ENCODE peak calls at places on chromosomes 7 and 10, in six cellular contexts. E is endothelial cell, P is spleen, Y is brain microvascular endothelial cell, V is epithelial cell of esophagus, S is neural crest cell. I is an unnamed sample.
A peak's percentile ranks its signal among the peaks of the same experiment; 100 is the strongest.

GRCh38 chr10:79082631-79083581 is 14.1 kb downstream of the ZMIZ1 start:
- DNase-seq in E (no peak), P (peak; percentile 82), Y (peak; percentile 32), V (no peak), S (no peak), I (no peak)

GRCh38 chr7:4712371-4713182 is 30.5 kb downstream of the FOXK1 start:
- DNase-seq in E (no peak), P (no peak), Y (peak; percentile 63), V (peak; percentile 58), S (no peak), I (no peak)

GRCh38 chr7:16564909-16565426 is 38.3 kb downstream of the LRRC72 start:
- DNase-seq in E (no peak), P (no peak), Y (peak; percentile 18), V (peak; percentile 59), S (no peak), I (peak; percentile 10)

GRCh38 chr10:59903871-59904270 is 2.5 kb downstream of the CCDC6 start:
- DNase-seq in E (no peak), P (no peak), Y (no peak), V (no peak), S (no peak), I (no peak)

GRCh38 chr10:93701903-93702277 is 502 bp downstream of the FRA10AC1 start:
- DNase-seq in E (no peak), P (no peak), Y (peak; percentile 17), V (peak; percentile 57), S (no peak), I (peak; percentile 16)

GRCh38 chr7:151168022-151168786 is 710 bp upstream of the GBX1 start:
- DNase-seq in E (peak; percentile 75), P (no peak), Y (no peak), V (peak; percentile 32), S (peak; percentile 53), I (no peak)

GRCh38 chr7:96253441-96253840 is 68.5 kb downstream of the SLC25A13 start:
- DNase-seq in E (no peak), P (no peak), Y (no peak), V (no peak), S (no peak), I (no peak)

GRCh38 chr10:123621910-123622309 is 44.2 kb upstream of the GPR26 start:
- DNase-seq in E (no peak), P (no peak), Y (no peak), V (no peak), S (no peak), I (no peak)

GRCh38 chr7:103540986-103541385 is 95.0 kb upstream of the SLC26A5 start:
- DNase-seq in E (no peak), P (no peak), Y (no peak), V (no peak), S (no peak), I (no peak)

GRCh38 chr7:114856625-114857024 is 65.3 kb upstream of the MDFIC start:
- DNase-seq in E (no peak), P (no peak), Y (no peak), V (peak; percentile 33), S (no peak), I (no peak)

GRCh38 chr7:151866761-151867650 is 9.9 kb downstream of the PRKAG2 start:
- DNase-seq in E (no peak), P (peak; percentile 57), Y (no peak), V (no peak), S (no peak), I (no peak)

GRCh38 chr7:65354263-65354662 is 19.4 kb upstream of the ZNF92 start:
- DNase-seq in E (no peak), P (no peak), Y (no peak), V (no peak), S (no peak), I (no peak)

GRCh38 chr10:79274279-79275104 is 72.8 kb upstream of the PPIF start:
- DNase-seq in E (no peak), P (no peak), Y (no peak), V (peak; percentile 67), S (no peak), I (no peak)

GRCh38 chr10:126175586-126176258 is 212.6 kb downstream of the ADAM12 start:
- DNase-seq in E (no peak), P (no peak), Y (peak; percentile 45), V (no peak), S (peak; percentile 21), I (no peak)

GRCh38 chr10:101569838-101570763 is 18.0 kb downstream of the POLL start:
- DNase-seq in E (peak; percentile 86), P (peak; percentile 94), Y (peak; percentile 40), V (peak; percentile 77), S (peak; percentile 84), I (peak; percentile 38)

DNA sequence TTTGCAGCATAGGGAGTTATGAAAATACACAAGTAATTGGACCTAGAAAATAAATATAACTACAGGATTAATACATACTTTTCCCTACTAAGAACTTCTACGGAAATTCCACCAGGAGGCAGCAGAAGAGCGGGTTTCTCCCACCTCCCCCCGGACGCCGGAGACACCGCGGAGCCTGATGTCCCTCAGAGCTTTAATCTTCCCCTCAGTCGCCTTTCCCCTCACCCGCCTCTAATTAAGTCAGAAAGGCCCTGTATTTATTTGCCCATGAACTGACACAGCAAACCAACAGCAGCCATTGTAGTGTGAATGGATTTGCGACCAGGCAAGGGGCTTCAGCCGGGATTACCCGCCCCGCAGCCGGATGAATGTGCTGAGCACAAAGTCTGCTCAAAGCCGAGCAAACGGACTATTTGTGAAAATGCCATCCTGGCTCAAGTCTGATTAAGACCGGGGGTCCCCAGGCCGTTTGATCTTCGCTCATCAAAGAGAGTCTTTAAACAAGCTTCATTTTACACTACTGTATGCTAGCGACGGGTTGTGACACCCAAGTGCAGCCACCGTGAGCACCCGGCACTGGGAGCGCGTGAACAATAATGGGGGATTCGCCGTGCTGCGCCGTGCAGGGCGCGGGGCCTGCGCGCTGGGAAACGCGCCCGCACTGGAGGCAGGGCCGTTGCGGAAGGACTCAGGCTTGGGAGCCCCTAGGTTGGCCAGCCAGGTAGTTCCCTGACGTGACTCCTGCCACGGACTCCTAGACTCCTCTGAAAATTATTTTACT is 5.6 kb upstream of the DKK1 start:
- DNase-seq in E (peak; percentile 63), P (peak; percentile 74), Y (peak; percentile 60), V (peak; percentile 74), S (peak; percentile 65), I (peak; percentile 54)
- TF ChIP-seq CTCF in E (peak; percentile 89), P (peak; percentile 21), Y (peak; percentile 78), V (peak; percentile 69), S (peak; percentile 91), I (peak; percentile 69)

GRCh38 chr10:58065529-58065815 is 202.2 kb downstream of the IPMK start:
- DNase-seq in E (no peak), P (no peak), Y (no peak), V (no peak), S (no peak), I (no peak)
- TF ChIP-seq CTCF in E (no peak), P (no peak), Y (no peak), V (no peak), S (no peak), I (no peak)

GRCh38 chr7:149718730-149719049 is 54.7 kb downstream of the ZNF467 start:
- DNase-seq in E (no peak), P (no peak), Y (no peak), V (no peak), S (no peak), I (no peak)
- TF ChIP-seq CTCF in E (no peak), P (no peak), Y (no peak), V (no peak), S (no peak), I (no peak)

DNA sequence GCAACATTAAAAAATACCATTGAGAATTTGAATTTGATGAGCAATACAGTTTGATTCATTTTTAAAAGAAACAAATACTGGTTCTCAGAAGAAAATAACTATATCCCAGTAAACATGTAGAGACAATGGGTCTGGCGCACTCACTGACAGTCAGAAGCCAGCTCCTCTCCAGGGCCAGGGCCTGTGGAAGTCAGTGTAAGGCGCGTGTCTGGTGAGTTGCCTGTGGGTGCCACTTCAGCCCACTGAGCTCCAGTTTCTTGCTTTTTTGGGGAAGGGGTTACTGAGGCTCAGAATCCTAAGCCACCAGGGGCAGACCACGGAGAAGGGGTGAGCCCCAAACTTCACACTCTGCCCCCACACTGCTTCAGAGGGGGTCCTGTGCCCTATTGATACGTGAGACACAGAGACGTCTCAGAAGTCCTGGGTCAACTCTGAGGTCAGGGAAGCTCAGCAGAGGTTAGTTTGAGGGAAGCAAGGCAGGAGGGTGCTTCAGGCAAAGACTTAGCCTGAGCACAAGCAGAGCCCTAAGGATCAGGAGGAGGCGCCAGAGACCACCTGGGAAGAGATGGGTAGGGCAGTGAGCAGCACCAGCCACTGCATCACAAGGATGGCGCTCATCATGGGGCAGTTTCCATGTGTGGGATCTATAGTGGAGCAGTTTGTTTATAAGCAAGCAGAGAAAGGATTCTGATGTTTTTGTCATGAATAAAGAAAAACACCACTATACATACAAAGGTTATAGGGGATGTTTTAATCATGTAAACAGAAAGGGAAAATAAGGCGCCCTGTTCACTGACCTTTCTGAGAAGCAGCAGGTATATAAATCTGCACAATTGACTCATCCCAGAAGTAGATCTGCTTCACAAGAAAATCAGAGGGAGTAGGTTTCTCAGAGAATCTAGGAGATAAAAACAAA is 95.7 kb downstream of the PKD1L1 start:
- DNase-seq in E (peak; percentile 14), P (no peak), Y (no peak), V (peak; percentile 8), S (no peak), I (no peak)
- TF ChIP-seq CTCF in E (no peak), P (no peak), Y (peak; percentile 54), V (peak; percentile 19), S (peak; percentile 32), I (peak; percentile 8)

GRCh38 chr7:605661-606450 is 86.2 kb upstream of the PDGFA start:
- DNase-seq in E (no peak), P (peak; percentile 76), Y (no peak), V (no peak), S (no peak), I (no peak)
- TF ChIP-seq CTCF in E (no peak), P (no peak), Y (no peak), V (no peak), S (no peak), I (no peak)

GRCh38 chr10:48332166-48332870 is 25.8 kb downstream of the MAPK8 start:
- DNase-seq in E (no peak), P (no peak), Y (no peak), V (peak; percentile 42), S (no peak), I (no peak)
- TF ChIP-seq CTCF in E (no peak), P (no peak), Y (no peak), V (peak; percentile 16), S (no peak), I (no peak)

GRCh38 chr7:69825031-69825681 is 226.9 kb downstream of the AUTS2 start:
- DNase-seq in E (no peak), P (no peak), Y (no peak), V (no peak), S (no peak), I (no peak)
- TF ChIP-seq CTCF in E (no peak), P (no peak), Y (no peak), V (no peak), S (no peak), I (peak; percentile 20)

I was measured in AG09319.